ENCODE peak calls at places on chromosomes 1 and 21, in nine cellular contexts. U, S, P, Q, I, G, R, A and M are unnamed samples.

GRCh38 chr1:155940993-155941844 is at the start of gene RXFP4:
- DNase-seq in Q (no peak), U (no peak), P (no peak), A (peak), G (no peak), I (peak), R (no peak), S (no peak), M (no peak)

GRCh38 chr1:93675272-93675671 is 6.4 kb downstream of the BCAR3 start:
- DNase-seq in S (no peak), I (no peak), R (no peak), Q (no peak), A (no peak), P (no peak), U (no peak), G (no peak), M (no peak)

GRCh38 chr1:222583079-222583478 is 6.7 kb downstream of the TAF1A start:
- DNase-seq in A (no peak), I (no peak), U (no peak), Q (no peak), S (no peak), G (no peak), R (no peak), P (no peak), M (no peak)

GRCh38 chr1:67535474-67535873 is 105.3 kb upstream of the SERBP1 start:
- DNase-seq in G (peak), I (peak), A (peak), U (peak), R (no peak), S (no peak), Q (peak), P (no peak), M (peak)

GRCh38 chr1:226060976-226061792 is 1.3 kb upstream of the H3-3A start:
- DNase-seq in I (no peak), A (peak), S (no peak), G (no peak), U (no peak), R (no peak), P (no peak), Q (no peak), M (no peak)

GRCh38 chr1:61182049-61182448 is 99.7 kb downstream of the NFIA start:
- DNase-seq in I (peak), S (no peak), A (no peak), U (no peak), R (no peak), G (no peak), Q (no peak), P (no peak), M (no peak)

GRCh38 chr1:89855413-89856123 is 34.7 kb downstream of the LRRC8D start:
- DNase-seq in P (no peak), A (no peak), S (no peak), U (no peak), I (peak), Q (no peak), G (no peak), R (no peak), M (no peak)

GRCh38 chr1:151972533-151973270 is 21.0 kb downstream of the S100A10 start:
- DNase-seq in I (peak), Q (no peak), A (peak), G (no peak), R (no peak), U (no peak), S (no peak), P (no peak), M (no peak)

GRCh38 chr1:3948344-3948743 is 48.3 kb upstream of the C1orf174 start:
- DNase-seq in R (no peak), Q (no peak), G (no peak), I (no peak), P (no peak), S (no peak), U (no peak), A (no peak), M (no peak)

GRCh38 chr1:247060771-247061170 is 17.8 kb downstream of the ZNF670 start:
- DNase-seq in P (no peak), A (no peak), U (no peak), Q (no peak), S (no peak), R (no peak), I (no peak), G (no peak), M (no peak)

GRCh38 chr21:42391297-42391696 is 4.6 kb downstream of the TMPRSS3 start:
- DNase-seq in Q (no peak), U (no peak), G (no peak), R (no peak), S (no peak), P (no peak), I (no peak), A (no peak), M (no peak)

GRCh38 chr1:43522776-43523480 is 7.8 kb upstream of the PTPRF start:
- DNase-seq in A (peak), S (no peak), U (no peak), G (no peak), I (peak), P (no peak), R (no peak), Q (no peak), M (peak)

GRCh38 chr1:203682401-203683383 is 56.1 kb downstream of the ATP2B4 start:
- DNase-seq in U (no peak), Q (no peak), S (peak), R (peak), G (no peak), P (peak), A (no peak), I (no peak), M (no peak)

GRCh38 chr1:170461762-170462384 is 70.1 kb upstream of the GORAB start:
- DNase-seq in I (no peak), Q (peak), S (no peak), U (no peak), P (no peak), A (no peak), G (no peak), R (no peak), M (no peak)